ENCODE peak calls at places on chromosomes 12 and 14, in five cellular contexts. I is AG20443, S is GM23248, Y is thoracic aorta, W is left cardiac atrium. J is an unnamed sample.

GRCh38 chr14:59688224-59689170 is 111.9 kb upstream of the CCDC175 start:
- DNase-seq in I (peak; percentile 58), W (peak; percentile 24), Y (peak; percentile 21), S (peak; percentile 69), J (peak; percentile 57)

GRCh38 chr14:102594514-102595175 is 2.2 kb downstream of the RCOR1 start:
- DNase-seq in I (peak; percentile 74), W (peak; percentile 64), Y (peak; percentile 9), S (peak; percentile 83), J (peak; percentile 62)

GRCh38 chr12:25718081-25718731 is 165.1 kb upstream of the LMNTD1 start:
- DNase-seq in W (no peak), S (peak; percentile 51), I (no peak), Y (no peak), J (peak; percentile 66)

GRCh38 chr12:11967356-11968040 is 103.2 kb upstream of the BCL2L14 start:
- DNase-seq in I (no peak), Y (no peak), W (peak; percentile 36), S (no peak), J (no peak)

GRCh38 chr14:96362071-96362964 is 823 bp downstream of the ATG2B start:
- DNase-seq in I (peak; percentile 21), W (peak; percentile 36), S (peak; percentile 71), Y (no peak), J (peak; percentile 25)

GRCh38 chr12:111363578-111363977 is 5.3 kb downstream of the PHETA1 start:
- DNase-seq in W (no peak), S (peak; percentile 53), I (peak; percentile 69), Y (no peak), J (peak; percentile 73)

GRCh38 chr12:21921436-21921835 is 19.8 kb downstream of the ABCC9 start:
- DNase-seq in W (no peak), I (no peak), S (no peak), Y (no peak), J (no peak)

GRCh38 chr14:80212025-80212402 is 710 bp upstream of the DIO2 start:
- DNase-seq in Y (no peak), W (no peak), I (peak; percentile 48), S (peak; percentile 76), J (peak; percentile 60)

GRCh38 chr14:101360045-101360931 is 201.0 kb upstream of the DIO3 start:
- DNase-seq in W (no peak), I (no peak), S (peak; percentile 10), Y (no peak), J (no peak)

GRCh38 chr12:9741726-9742125 is 8.8 kb upstream of the CLECL1 start:
- DNase-seq in Y (no peak), W (no peak), I (no peak), S (no peak), J (no peak)

GRCh38 chr14:98715054-98715453 is 556.9 kb downstream of the BCL11B start:
- DNase-seq in W (no peak), S (no peak), I (no peak), Y (no peak), J (no peak)

GRCh38 chr14:68793734-68794129 is 865 bp upstream of the ZFP36L1 start:
- DNase-seq in W (no peak), Y (no peak), S (peak; percentile 82), I (no peak), J (no peak)

GRCh38 chr12:94704452-94704871 is 54.1 kb upstream of the TMCC3 start:
- DNase-seq in Y (no peak), S (peak; percentile 84), I (peak; percentile 33), W (no peak), J (peak; percentile 9)

GRCh38 chr14:89202413-89202812 is 214.6 kb downstream of the FOXN3 start:
- DNase-seq in Y (no peak), S (no peak), I (no peak), W (no peak), J (no peak)

GRCh38 chr12:126772171-126772864 is 1494.7 kb upstream of the TMEM132C start:
- DNase-seq in I (no peak), W (no peak), S (peak; percentile 90), Y (no peak), J (peak; percentile 37)